ENCODE peak calls at places on chromosomes 2 and 18, in four cellular contexts. R, I, S and E are unnamed samples.
A peak's percentile ranks its signal among the peaks of the same experiment; 100 is the strongest.

GRCh38 chr2:240433973-240434727 is 1.3 kb upstream of the GPC1 start:
- DNase-seq in R (no peak), I (peak; percentile 97), S (peak; percentile 61), E (peak; percentile 16)

GRCh38 chr2:224722250-224722649 is 6.1 kb upstream of the CCDC195 start:
- DNase-seq in R (no peak), I (no peak), S (no peak), E (no peak)

GRCh38 chr2:22536131-22536530 is 848.8 kb upstream of the KLHL29 start:
- DNase-seq in R (no peak), I (peak; percentile 66), S (no peak), E (no peak)

GRCh38 chr2:11710210-11710609 is 36.2 kb upstream of the LPIN1 start:
- DNase-seq in R (no peak), I (peak; percentile 93), S (peak; percentile 36), E (no peak)

GRCh38 chr18:28682912-28683311 is 506.0 kb upstream of the CDH2 start:
- DNase-seq in R (no peak), I (peak; percentile 8), S (no peak), E (no peak)

GRCh38 chr2:56806924-56807323 is 623.1 kb downstream of the CCDC85A start:
- DNase-seq in R (no peak), I (peak; percentile 48), S (no peak), E (no peak)

GRCh38 chr2:45820048-45820447 is 168.6 kb downstream of the PRKCE start:
- DNase-seq in R (no peak), I (no peak), S (no peak), E (no peak)

GRCh38 chr2:218829868-218830451 is 1.6 kb downstream of the PRKAG3 start:
- DNase-seq in R (no peak), I (no peak), S (peak; percentile 77), E (peak; percentile 78)

GRCh38 chr18:57202881-57203280 is 56.0 kb downstream of the BOD1L2 start:
- DNase-seq in R (no peak), I (no peak), S (no peak), E (no peak)

GRCh38 chr18:48840491-48840877 is 110.3 kb downstream of the SMAD7 start:
- DNase-seq in R (no peak), I (no peak), S (no peak), E (no peak)

GRCh38 chr2:236745420-236746210 is 176.0 kb downstream of the ACKR3 start:
- DNase-seq in R (no peak), I (peak; percentile 89), S (no peak), E (no peak)

GRCh38 chr2:166373951-166374350 is 1.8 kb downstream of the SCN9A start:
- DNase-seq in R (peak; percentile 7), I (peak; percentile 97), S (no peak), E (no peak)

GRCh38 chr18:23718243-23718720 is 29.0 kb downstream of the LAMA3 start:
- DNase-seq in R (no peak), I (no peak), S (no peak), E (no peak)

GRCh38 chr2:122078451-122078850 is 323.0 kb downstream of the TSN start:
- DNase-seq in R (no peak), I (no peak), S (no peak), E (no peak)

GRCh38 chr2:98839292-98839691 is 96.7 kb downstream of the CRACDL start:
- DNase-seq in R (no peak), I (peak; percentile 37), S (no peak), E (no peak)

GRCh38 chr2:240432820-240433801 is 2.4 kb upstream of the GPC1 start:
- DNase-seq in R (no peak), I (no peak), S (peak; percentile 15), E (peak; percentile 11)

GRCh38 chr18:36187138-36187825 is at the start of gene MOCOS:
- DNase-seq in R (no peak), I (peak; percentile 55), S (peak; percentile 80), E (peak; percentile 82)

GRCh38 chr18:72623444-72623843 is 79.3 kb upstream of the CBLN2 start:
- DNase-seq in R (no peak), I (no peak), S (no peak), E (no peak)

GRCh38 chr2:176653856-176654443 is 384.7 kb downstream of the MTX2 start:
- DNase-seq in R (peak; percentile 90), I (peak; percentile 89), S (peak; percentile 58), E (peak; percentile 25)

GRCh38 chr2:240425236-240425615 is 10.2 kb upstream of the GPC1 start:
- DNase-seq in R (no peak), I (no peak), S (no peak), E (no peak)

GRCh38 chr18:35050004-35050623 is 8.9 kb downstream of the MAPRE2 start:
- DNase-seq in R (peak; percentile 57), I (no peak), S (no peak), E (no peak)

GRCh38 chr18:8744038-8744437 is 38.7 kb downstream of the MTCL1 start:
- DNase-seq in R (no peak), I (no peak), S (peak; percentile 69), E (no peak)

GRCh38 chr2:29606105-29606871 is 315.1 kb downstream of the ALK start:
- DNase-seq in R (no peak), I (peak; percentile 93), S (no peak), E (no peak)

GRCh38 chr2:54208364-54209240 is 47.4 kb downstream of the TSPYL6 start:
- DNase-seq in R (no peak), I (no peak), S (no peak), E (no peak)